ENCODE peak calls at places on chromosomes 16 and 17, in five cellular contexts. Z is NCI-H2029; E is nephron progenitor cell; R is stimulated activated CD4-positive, alpha-beta T cell treated with anti-CD3 and anti-CD28 coated beads, TNF-alpha, amount 100 ng/mL, for 1 hour; X is HT1080. U is an unnamed sample.

GRCh38 chr17:39736319-39737165 is 1.2 kb upstream of the GRB7 start:
- DNase-seq in Z (no peak), E (no peak), R (no peak), X (peak; percentile 56), U (no peak)

GRCh38 chr17:38628441-38628840 is 22.7 kb upstream of the SRCIN1 start:
- DNase-seq in Z (peak; percentile 46), E (no peak), R (no peak), X (peak; percentile 43), U (peak; percentile 76)

GRCh38 chr16:85583491-85584181 is 29.5 kb upstream of the GSE1 start:
- DNase-seq in Z (no peak), E (peak; percentile 46), R (no peak), X (no peak), U (peak; percentile 46)

GRCh38 chr17:79377230-79377790 is 233.5 kb downstream of the RBFOX3 start:
- DNase-seq in Z (no peak), E (no peak), R (no peak), X (no peak), U (no peak)

GRCh38 chr16:22299036-22299435 is 1.8 kb downstream of the POLR3E start:
- DNase-seq in Z (no peak), E (no peak), R (no peak), X (no peak), U (no peak)

GRCh38 chr17:30290696-30291570 is 811 bp downstream of the BLMH start:
- DNase-seq in Z (no peak), E (peak; percentile 69), R (no peak), X (peak; percentile 47), U (peak; percentile 39)

GRCh38 chr16:80084614-80085013 is 456.2 kb upstream of the DYNLRB2 start:
- DNase-seq in Z (no peak), E (peak; percentile 44), R (no peak), X (peak; percentile 65), U (no peak)

GRCh38 chr17:77737442-77738265 is 220.8 kb upstream of the TNRC6C start:
- DNase-seq in Z (peak; percentile 94), E (no peak), R (no peak), X (no peak), U (no peak)

GRCh38 chr16:15682105-15682570 is 32.1 kb downstream of the NDE1 start:
- DNase-seq in Z (no peak), E (no peak), R (no peak), X (peak; percentile 87), U (peak; percentile 51)

GRCh38 chr17:68600881-68601564 is at the start of gene FAM20A:
- DNase-seq in Z (no peak), E (peak; percentile 51), R (no peak), X (no peak), U (peak; percentile 12)

GRCh38 chr16:4028144-4028543 is 88.1 kb downstream of the ADCY9 start:
- DNase-seq in Z (no peak), E (no peak), R (no peak), X (no peak), U (no peak)

U was measured in BE2C.